ENCODE peak calls at places on chromosome 19, in nine cellular contexts. O, L, Y, B, Z, T, J, A and F are unnamed samples.

GRCh38 chr19:14118165-14119051 is 846 bp upstream of the PRKACA start:
- DNase-seq in L (peak; percentile 33), Y (peak; percentile 42), B (no peak), J (no peak), O (no peak), A (peak; percentile 72), Z (peak; percentile 37), T (peak; percentile 87), F (no peak)

GRCh38 chr19:3095375-3096191 is 1.4 kb downstream of the GNA11 start:
- DNase-seq in A (peak; percentile 64), O (peak; percentile 19), B (no peak), Z (peak; percentile 92), J (no peak), T (peak; percentile 35), L (peak; percentile 88), Y (no peak), F (no peak)

GRCh38 chr19:35044317-35045117 is 3.0 kb downstream of the HPN start:
- DNase-seq in B (no peak), Z (peak; percentile 73), T (peak; percentile 46), Y (peak; percentile 85), O (peak; percentile 62), A (peak; percentile 54), L (peak; percentile 60), J (peak; percentile 36), F (peak; percentile 56)

GRCh38 chr19:18421371-18421959 is 2.3 kb downstream of the SSBP4 start:
- DNase-seq in T (no peak), A (no peak), B (no peak), J (no peak), Z (no peak), L (no peak), O (no peak), Y (no peak), F (no peak)

GRCh38 chr19:800360-801029 is 3.2 kb downstream of the PTBP1 start:
- DNase-seq in Z (no peak), J (no peak), Y (peak; percentile 47), L (no peak), B (no peak), A (peak; percentile 78), O (peak; percentile 61), T (peak; percentile 74), F (no peak)

GRCh38 chr19:3322199-3322978 is 44.0 kb upstream of the NFIC start:
- DNase-seq in A (no peak), T (no peak), B (no peak), L (no peak), O (no peak), J (no peak), Y (no peak), Z (no peak), F (no peak)

GRCh38 chr19:39126593-39127187 is 1.1 kb downstream of the PAK4 start:
- DNase-seq in O (peak; percentile 54), A (peak; percentile 85), Y (no peak), B (no peak), Z (no peak), T (peak; percentile 72), J (no peak), L (peak; percentile 63), F (no peak)

GRCh38 chr19:7115721-7116120 is 46.2 kb downstream of the ZNF557 start:
- DNase-seq in Y (no peak), T (no peak), O (no peak), B (no peak), Z (no peak), L (no peak), A (no peak), J (no peak), F (no peak)

GRCh38 chr19:6577410-6578125 is 13.4 kb downstream of the CD70 start:
- DNase-seq in Z (no peak), J (peak; percentile 95), O (no peak), Y (no peak), T (no peak), L (no peak), A (no peak), B (no peak), F (peak; percentile 96)

GRCh38 chr19:5123646-5124045 is 154.7 kb downstream of the KDM4B start:
- DNase-seq in B (no peak), A (no peak), Y (no peak), J (no peak), Z (no peak), L (no peak), T (no peak), O (no peak), F (no peak)

GRCh38 chr19:21566073-21566472 is 60.7 kb downstream of the ZNF429 start:
- DNase-seq in A (no peak), L (no peak), Z (no peak), B (no peak), T (peak; percentile 62), Y (no peak), O (no peak), J (no peak), F (no peak)

GRCh38 chr19:9406798-9407352 is 28.5 kb downstream of the ZNF266 start:
- DNase-seq in L (no peak), B (no peak), O (no peak), A (no peak), J (no peak), T (peak; percentile 95), Z (peak; percentile 6), Y (peak; percentile 84), F (no peak)

GRCh38 chr19:32676895-32677359 is 1.3 kb downstream of the RGS9BP start:
- DNase-seq in L (peak; percentile 38), T (no peak), Y (no peak), J (no peak), O (no peak), A (no peak), Z (no peak), B (no peak), F (no peak)

GRCh38 chr19:34365463-34366401 is 736 bp downstream of the GPI start:
- DNase-seq in T (peak; percentile 72), B (no peak), Z (peak; percentile 47), Y (peak; percentile 67), O (peak; percentile 14), L (peak; percentile 57), A (peak; percentile 61), J (no peak), F (peak; percentile 36)

GRCh38 chr19:45404557-45405434 is at the start of gene PPP1R13L:
- DNase-seq in Z (peak; percentile 97), T (no peak), L (peak; percentile 86), J (peak; percentile 60), A (peak; percentile 91), B (peak; percentile 96), O (peak; percentile 90), Y (peak; percentile 92), F (peak; percentile 26)

GRCh38 chr19:10748924-10749434 is 31.1 kb downstream of the DNM2 start:
- DNase-seq in O (peak; percentile 90), Z (no peak), A (peak; percentile 72), B (peak; percentile 56), T (peak; percentile 26), Y (peak; percentile 79), L (no peak), J (no peak), F (no peak)

GRCh38 chr19:47720669-47721068 is 7.4 kb downstream of the EHD2 start:
- DNase-seq in J (no peak), Z (no peak), B (no peak), T (no peak), L (no peak), O (no peak), Y (no peak), A (no peak), F (no peak)
- H3K4me3 ChIP-seq in J (no peak overlapping the region), Z (no peak overlapping the region), B (no peak overlapping the region), T (peak overlapping the region; percentile 65), L (no peak overlapping the region), O (no peak overlapping the region), Y (no peak overlapping the region), A (no peak overlapping the region), F (no peak overlapping the region)

DNA sequence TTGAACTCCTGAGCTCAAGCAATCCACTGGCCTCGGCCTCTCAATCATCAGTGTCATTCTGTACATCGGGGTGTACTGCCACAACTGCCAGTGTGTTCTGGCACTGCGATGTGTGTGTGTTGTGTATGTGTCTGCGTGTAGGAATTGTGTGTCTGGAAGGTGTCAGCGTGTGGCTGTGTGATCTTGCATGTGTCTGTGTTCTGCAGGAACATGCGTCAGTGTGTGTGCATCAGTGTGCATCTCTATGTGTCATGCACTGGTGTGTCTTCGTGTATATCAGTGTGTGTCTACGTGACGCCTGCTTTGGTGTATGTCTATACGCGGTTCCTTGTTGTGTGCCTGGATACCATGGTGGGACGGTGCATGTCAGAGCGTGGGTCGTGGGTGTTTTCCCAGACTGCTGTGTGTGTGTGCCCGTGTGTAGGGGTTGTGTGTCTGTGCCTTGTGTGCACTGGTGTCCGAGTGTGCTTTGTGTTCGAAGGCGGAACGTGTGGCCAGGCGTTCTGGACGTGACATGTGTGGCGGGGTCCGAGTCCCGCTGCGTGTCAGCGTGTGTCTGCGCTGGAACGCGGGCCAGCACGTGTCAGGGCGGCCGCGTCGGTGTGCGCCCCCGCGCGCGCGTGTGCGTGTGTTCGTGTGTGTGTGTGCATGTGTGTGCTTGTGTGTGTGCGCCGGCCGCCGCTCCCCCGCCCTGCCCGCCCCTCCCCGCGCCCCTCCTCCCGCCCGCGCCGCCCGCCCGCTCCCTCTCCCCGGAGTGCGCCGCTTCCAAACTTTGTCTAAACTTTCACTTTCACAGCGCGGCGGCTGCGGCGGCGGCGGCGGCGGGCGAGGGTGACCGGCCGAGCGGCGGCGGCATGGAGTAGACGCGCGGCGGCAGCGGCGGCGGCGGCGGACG is at the start of gene NFIX:
- DNase-seq in T (peak; percentile 86), L (peak; percentile 89), O (peak; percentile 69), B (no peak), J (peak; percentile 54), Z (peak; percentile 60), A (peak; percentile 75), Y (peak; percentile 86), F (peak; percentile 28)
- TF ChIP-seq EZH2phosphoT487 in T (no peak), L (peak; percentile 86), O (no peak), B (no peak), J (no peak), Z (no peak), A (no peak), Y (no peak), F (no peak)

GRCh38 chr19:55640043-55640576 is 692 bp upstream of the ZNF580 start:
- DNase-seq in T (peak; percentile 93), B (no peak), O (no peak), Z (peak; percentile 75), L (peak; percentile 50), J (no peak), A (no peak), Y (peak; percentile 83), F (peak; percentile 41)

GRCh38 chr19:55638864-55639359 is 1.9 kb upstream of the ZNF580 start:
- DNase-seq in L (peak; percentile 52), J (peak; percentile 75), Y (peak; percentile 52), B (no peak), Z (peak; percentile 81), T (peak; percentile 58), A (no peak), O (peak; percentile 64), F (peak; percentile 88)

GRCh38 chr19:55642153-55643002 is 1.1 kb upstream of the ZNF581 start:
- DNase-seq in A (no peak), L (peak; percentile 57), O (peak; percentile 51), Z (no peak), Y (peak; percentile 47), T (peak; percentile 63), J (peak; percentile 33), B (no peak), F (peak; percentile 63)

GRCh38 chr19:55641376-55642152 is 762 bp downstream of the ZNF580 start:
- DNase-seq in Z (peak; percentile 67), L (peak; percentile 64), A (no peak), O (no peak), J (no peak), T (peak; percentile 61), Y (peak; percentile 45), B (no peak), F (peak; percentile 47)

GRCh38 chr19:55640577-55641375 is at the start of gene ZNF580:
- DNase-seq in T (peak; percentile 78), L (peak; percentile 78), Y (peak; percentile 90), Z (peak; percentile 75), B (no peak), J (peak; percentile 47), A (peak; percentile 83), O (peak; percentile 80), F (peak; percentile 75)
- H3K4me1 ChIP-seq in T (peaks cover 27% of the 10 kb centered on the region), L (peaks cover 23% of the 10 kb centered on the region), Y (peaks cover 15% of the 10 kb centered on the region), Z (peaks cover 4% of the 10 kb centered on the region), B (peaks cover 65% of the 10 kb centered on the region), J (peaks cover 38% of the 10 kb centered on the region), A (peaks cover 18% of the 10 kb centered on the region), O (peaks cover 42% of the 10 kb centered on the region), F (peaks cover 60% of the 10 kb centered on the region)

GRCh38 chr19:49415102-49415809 is 8.0 kb downstream of the PTH2 start:
- DNase-seq in Y (no peak), L (no peak), A (no peak), J (no peak), B (no peak), T (peak; percentile 45), Z (no peak), O (no peak), F (peak; percentile 19)
- H3K4me3 ChIP-seq in Y (no peak overlapping the region), L (no peak overlapping the region), A (no peak overlapping the region), J (no peak overlapping the region), B (no peak overlapping the region), T (no peak overlapping the region), Z (no peak overlapping the region), O (no peak overlapping the region), F (no peak overlapping the region)